ENCODE peak calls at places on chromosomes 6 and 20, in seven cellular contexts. B, J, W, D, H, T and A are unnamed samples.

GRCh38 chr6:133889557-133890301 is 816 bp downstream of the TCF21 start:
- DNase-seq in T (no peak), H (peak), D (no peak), W (peak), B (peak), J (peak), A (peak)

GRCh38 chr6:91633374-91634184 is 1046.7 kb upstream of the MAP3K7 start:
- DNase-seq in D (no peak), W (peak), J (peak), H (no peak), T (no peak), B (no peak), A (peak)

GRCh38 chr6:16737926-16738325 is 23.3 kb downstream of the ATXN1 start:
- DNase-seq in T (no peak), J (no peak), B (peak), H (no peak), W (no peak), D (no peak), A (no peak)

GRCh38 chr6:149636116-149636515 is 12.4 kb downstream of the KATNA1 start:
- DNase-seq in B (peak), T (peak), W (peak), H (no peak), J (peak), D (no peak), A (no peak)

GRCh38 chr6:132669690-132670291 is 10.8 kb upstream of the TAAR1 start:
- DNase-seq in D (no peak), B (peak), T (peak), H (no peak), W (peak), J (peak), A (no peak)

GRCh38 chr20:53444386-53444785 is 149.3 kb downstream of the ZNF217 start:
- DNase-seq in W (no peak), D (no peak), H (no peak), T (no peak), J (peak), B (no peak), A (peak)

GRCh38 chr20:25220021-25220730 is 24.7 kb downstream of the ENTPD6 start:
- DNase-seq in W (no peak), H (no peak), B (no peak), T (no peak), D (no peak), J (no peak), A (no peak)

GRCh38 chr20:7217606-7218005 is 450.1 kb downstream of the BMP2 start:
- DNase-seq in B (no peak), D (no peak), W (no peak), J (no peak), T (no peak), H (no peak), A (no peak)

GRCh38 chr6:168995526-168996100 is 258.0 kb downstream of the THBS2 start:
- DNase-seq in W (no peak), T (no peak), H (no peak), D (no peak), B (no peak), J (no peak), A (no peak)

GRCh38 chr6:53808302-53808881 is 13.6 kb downstream of the LRRC1 start:
- DNase-seq in W (no peak), B (no peak), T (no peak), J (no peak), H (no peak), D (no peak), A (no peak)

GRCh38 chr6:148231572-148231971 is 111.1 kb upstream of the SASH1 start:
- DNase-seq in H (no peak), T (peak), D (no peak), B (peak), J (no peak), W (no peak), A (no peak)

GRCh38 chr20:6916938-6917337 is 149.5 kb downstream of the BMP2 start:
- DNase-seq in J (no peak), B (no peak), H (no peak), W (no peak), D (no peak), T (no peak), A (no peak)

GRCh38 chr6:159790947-159791598 is 806 bp downstream of the MRPL18 start:
- DNase-seq in H (no peak), J (peak), D (no peak), B (no peak), T (peak), W (peak), A (no peak)

GRCh38 chr6:124057448-124057847 is 253.8 kb downstream of the NKAIN2 start:
- DNase-seq in T (no peak), D (no peak), J (peak), W (no peak), B (no peak), H (no peak), A (no peak)

GRCh38 chr6:140203611-140204553 is 829.4 kb upstream of the CITED2 start:
- DNase-seq in T (no peak), W (no peak), J (peak), H (no peak), B (peak), D (no peak), A (no peak)

GRCh38 chr6:37083243-37084138 is 78.0 kb downstream of the FGD2 start:
- DNase-seq in J (peak), B (peak), W (peak), T (peak), H (no peak), D (no peak), A (no peak)

GRCh38 chr6:21984551-21984950 is 312.3 kb downstream of the PRL start:
- DNase-seq in D (no peak), J (no peak), T (peak), B (no peak), W (no peak), H (no peak), A (no peak)

GRCh38 chr6:136051140-136051775 is 198.9 kb downstream of the MTFR2 start:
- DNase-seq in J (peak), T (peak), B (peak), H (no peak), D (no peak), W (no peak), A (no peak)

GRCh38 chr20:17281478-17281877 is 54.6 kb downstream of the PCSK2 start:
- DNase-seq in B (peak), H (peak), W (peak), D (no peak), T (peak), J (no peak), A (no peak)

GRCh38 chr6:73513496-73513854 is 7.4 kb downstream of the EEF1A1 start:
- DNase-seq in T (peak), J (peak), W (no peak), B (peak), H (no peak), D (no peak), A (no peak)

GRCh38 chr20:53578492-53579222 is 15.0 kb downstream of the ZNF217 start:
- DNase-seq in H (no peak), D (no peak), J (peak), W (peak), B (peak), T (peak), A (peak)

GRCh38 chr20:1663917-1664316 is 6.3 kb upstream of the SIRPG start:
- DNase-seq in B (peak), J (no peak), W (no peak), D (no peak), T (no peak), H (no peak), A (no peak)

GRCh38 chr6:39189915-39190544 is 39.2 kb downstream of the KCNK5 start:
- DNase-seq in T (peak), J (no peak), B (peak), H (peak), W (peak), D (peak), A (peak)

GRCh38 chr20:17971571-17972013 is 2.8 kb downstream of the MGME1 start:
- DNase-seq in H (no peak), B (peak), J (peak), W (peak), T (no peak), D (no peak), A (no peak)

GRCh38 chr6:135520781-135521180 is 23.2 kb upstream of the AHI1 start:
- DNase-seq in B (peak), H (no peak), D (no peak), W (no peak), J (peak), T (no peak), A (no peak)

GRCh38 chr6:113290684-113291083 is 566.5 kb upstream of the MARCKS start:
- DNase-seq in B (no peak), W (no peak), H (no peak), T (no peak), D (no peak), J (no peak), A (no peak)

GRCh38 chr20:19780261-19780660 is 22.2 kb downstream of the RIN2 start:
- DNase-seq in T (no peak), D (no peak), H (no peak), J (no peak), W (no peak), B (no peak), A (no peak)
- H3K4ac ChIP-seq in T (peak), D (no peak), H (no peak), J (no peak), W (no peak), B (peak), A (no peak)

GRCh38 chr6:108673153-108673552 is 112.4 kb downstream of the FOXO3 start:
- DNase-seq in H (no peak), J (no peak), W (no peak), T (no peak), D (no peak), B (no peak), A (no peak)

GRCh38 chr6:108671175-108671574 is 110.5 kb downstream of the FOXO3 start:
- DNase-seq in D (no peak), W (no peak), T (no peak), B (no peak), J (no peak), H (no peak), A (no peak)

GRCh38 chr6:108671790-108672189 is 111.1 kb downstream of the FOXO3 start:
- DNase-seq in H (peak), T (no peak), B (no peak), D (peak), W (no peak), J (no peak), A (no peak)

GRCh38 chr6:108675226-108676160 is 114.8 kb downstream of the FOXO3 start:
- DNase-seq in D (no peak), J (no peak), T (no peak), H (no peak), W (no peak), B (no peak), A (no peak)

DNA sequence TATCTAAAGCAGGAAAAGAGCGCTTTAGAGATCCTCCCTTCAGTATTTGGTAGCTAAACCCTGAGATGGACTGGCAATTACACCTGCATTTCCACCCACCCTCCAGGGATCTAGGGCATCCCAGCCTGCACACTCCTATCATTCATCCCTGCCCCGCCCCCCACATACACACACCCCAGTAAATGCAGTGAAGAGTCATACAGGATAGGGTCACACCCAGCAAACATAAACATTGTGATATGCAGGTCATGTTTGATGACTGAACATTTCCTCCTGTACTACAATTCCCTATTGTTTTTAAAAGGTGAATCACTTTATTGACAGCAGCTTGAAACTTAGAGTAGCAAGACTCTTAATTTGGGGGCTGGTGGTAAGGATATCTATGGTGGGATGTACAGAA is 112.9 kb downstream of the FOXO3 start:
- DNase-seq in T (no peak), B (peak), D (no peak), J (no peak), W (no peak), H (no peak), A (no peak)
- H3K4ac ChIP-seq in T (no peak), B (no peak), D (no peak), J (no peak), W (no peak), H (no peak), A (no peak)

DNA sequence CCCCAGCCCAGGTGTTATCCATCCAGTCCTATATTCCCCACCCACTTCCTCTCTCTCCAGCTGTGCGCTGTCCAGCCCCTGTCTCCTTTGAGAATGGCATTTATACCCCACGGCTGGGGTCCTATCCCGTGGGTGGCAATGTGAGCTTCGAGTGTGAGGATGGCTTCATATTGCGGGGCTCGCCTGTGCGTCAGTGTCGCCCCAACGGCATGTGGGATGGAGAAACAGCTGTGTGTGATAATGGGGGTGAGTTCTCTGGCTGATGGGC is 1.1 kb downstream of the C2 start:
- DNase-seq in B (no peak), J (no peak), H (no peak), T (no peak), W (no peak), D (no peak), A (no peak)
- H3K4ac ChIP-seq in B (no peak), J (no peak), H (no peak), T (no peak), W (no peak), D (no peak), A (no peak)

GRCh38 chr6:80186082-80186481 is 79.6 kb downstream of the BCKDHB start:
- DNase-seq in B (no peak), W (no peak), D (no peak), J (no peak), H (no peak), T (no peak), A (no peak)

GRCh38 chr6:80182291-80182690 is 75.8 kb downstream of the BCKDHB start:
- DNase-seq in H (no peak), D (no peak), B (peak), W (no peak), J (peak), T (no peak), A (no peak)

GRCh38 chr6:80181352-80182081 is 75.0 kb downstream of the BCKDHB start:
- DNase-seq in J (no peak), T (no peak), B (no peak), W (no peak), H (no peak), D (no peak), A (no peak)

GRCh38 chr6:80183019-80183418 is 76.5 kb downstream of the BCKDHB start:
- DNase-seq in D (no peak), H (no peak), W (no peak), T (no peak), B (no peak), J (no peak), A (no peak)

DNA sequence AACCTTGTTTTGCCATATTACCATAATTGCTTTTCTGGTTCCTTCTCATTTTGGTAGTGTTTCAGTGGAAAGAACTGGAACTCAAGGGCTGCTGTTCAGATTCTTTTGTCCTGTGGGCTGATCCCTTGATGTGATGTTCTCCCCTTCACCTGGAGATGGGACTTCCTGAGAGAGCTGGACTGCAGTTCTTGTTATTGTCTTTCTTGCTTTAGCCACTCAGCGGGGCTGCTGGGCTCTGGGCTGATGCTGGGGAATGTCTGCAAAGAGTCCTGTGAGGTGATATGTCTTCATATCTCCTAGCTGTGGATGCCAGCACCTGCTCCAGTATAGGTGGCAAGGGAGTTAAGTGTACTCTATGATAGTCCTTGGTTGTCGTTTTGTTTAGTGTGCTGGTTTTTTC is 79.0 kb downstream of the BCKDHB start:
- DNase-seq in H (no peak), D (no peak), T (no peak), J (no peak), B (no peak), W (peak), A (no peak)
- H3K4ac ChIP-seq in H (no peak), D (no peak), T (no peak), J (no peak), B (peak), W (no peak), A (no peak)

GRCh38 chr6:118667988-118668387 is 16.6 kb upstream of the CEP85L start:
- DNase-seq in B (peak), J (peak), H (no peak), W (no peak), T (no peak), D (no peak), A (no peak)

GRCh38 chr6:118672678-118673077 is 21.3 kb upstream of the CEP85L start:
- DNase-seq in D (no peak), W (no peak), T (no peak), J (no peak), B (no peak), H (no peak), A (no peak)

GRCh38 chr6:118665011-118665410 is 13.6 kb upstream of the CEP85L start:
- DNase-seq in D (no peak), W (no peak), J (no peak), T (no peak), H (no peak), B (no peak), A (no peak)

GRCh38 chr6:118669561-118669960 is 18.2 kb upstream of the CEP85L start:
- DNase-seq in W (no peak), H (no peak), T (no peak), J (no peak), D (no peak), B (no peak), A (no peak)

DNA sequence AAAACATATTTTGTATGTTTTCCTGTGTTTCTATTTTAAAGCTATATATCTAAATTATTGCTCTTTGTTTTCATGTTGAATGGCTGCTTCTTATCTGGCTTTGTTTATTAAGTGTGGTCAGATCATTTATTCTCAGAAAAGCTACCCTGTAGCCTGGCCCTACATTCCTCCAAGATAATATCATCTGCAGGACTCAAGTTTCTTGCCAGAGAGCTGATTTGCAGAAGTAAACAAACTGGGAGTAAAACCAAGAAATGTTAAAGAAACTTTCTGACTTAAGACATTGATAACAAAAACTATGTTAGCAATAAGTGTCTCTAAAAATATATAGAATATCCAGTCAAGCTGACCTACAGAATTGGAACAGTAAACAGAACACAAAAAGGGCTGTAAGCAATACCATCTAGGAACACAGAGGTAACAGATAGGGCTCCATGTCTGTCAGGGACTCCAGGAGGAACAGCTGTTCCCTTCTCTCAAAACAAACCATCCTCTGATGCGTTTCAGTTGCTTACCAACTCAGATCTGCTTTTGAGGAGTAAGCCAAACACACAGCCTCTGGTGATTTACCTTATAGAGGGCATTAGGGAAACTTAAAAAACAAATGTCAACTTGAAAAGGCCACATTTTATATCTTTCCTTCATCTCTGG is 17.5 kb upstream of the CEP85L start:
- DNase-seq in W (peak), B (peak), J (peak), D (no peak), H (no peak), T (no peak), A (no peak)
- H3K4ac ChIP-seq in W (no peak), B (peak), J (no peak), D (no peak), H (no peak), T (no peak), A (no peak)